ENCODE peak calls at places on chromosomes 7 and 10, in eight cellular contexts. N, V, Z, T, B, Y, G and E are unnamed samples.
A peak's percentile ranks its signal among the peaks of the same experiment; 100 is the strongest.

GRCh38 chr10:105188737-105189463 is 547.8 kb downstream of the SORCS3 start:
- DNase-seq in T (no peak), Z (no peak), V (no peak), N (no peak), B (no peak), G (no peak), Y (no peak), E (no peak)

GRCh38 chr10:7260412-7260900 is 150.4 kb downstream of the SFMBT2 start:
- DNase-seq in V (peak; percentile 83), G (no peak), Y (peak; percentile 73), N (peak; percentile 70), Z (no peak), T (peak; percentile 35), B (peak; percentile 92), E (peak; percentile 2)

GRCh38 chr10:133247681-133248333 is 10.2 kb downstream of the VENTX start:
- DNase-seq in B (no peak), G (no peak), Y (no peak), V (no peak), Z (no peak), N (no peak), T (peak; percentile 88), E (no peak)

GRCh38 chr7:154339169-154339568 is 287.0 kb downstream of the DPP6 start:
- DNase-seq in Z (no peak), G (no peak), Y (no peak), V (no peak), T (no peak), B (no peak), N (no peak), E (no peak)

GRCh38 chr10:4196948-4197390 is 412.0 kb upstream of the KLF6 start:
- DNase-seq in B (no peak), V (no peak), T (no peak), N (no peak), Y (no peak), Z (no peak), G (no peak), E (no peak)

GRCh38 chr10:30803901-30804322 is 174.4 kb upstream of the LYZL2 start:
- DNase-seq in T (no peak), Y (peak; percentile 42), G (no peak), V (peak; percentile 84), N (peak; percentile 52), B (peak; percentile 83), Z (peak; percentile 33), E (no peak)

GRCh38 chr7:98956937-98957336 is 78.6 kb downstream of the TRRAP start:
- DNase-seq in G (no peak), N (no peak), T (no peak), V (no peak), B (no peak), Z (no peak), Y (no peak), E (no peak)

GRCh38 chr7:5408777-5409176 is 14.9 kb downstream of the TNRC18 start:
- DNase-seq in V (no peak), T (no peak), G (no peak), Y (no peak), Z (no peak), N (no peak), B (no peak), E (no peak)

GRCh38 chr10:49766484-49766883 is 4.4 kb upstream of the OGDHL start:
- DNase-seq in Y (no peak), G (no peak), T (no peak), N (no peak), Z (no peak), V (no peak), B (no peak), E (no peak)

GRCh38 chr7:141575654-141576448 is 24.6 kb downstream of the AGK start:
- DNase-seq in N (no peak), B (no peak), Z (no peak), V (no peak), T (no peak), G (no peak), Y (no peak), E (no peak)
- H3K9me3 ChIP-seq in N (peaks cover 18% of the 10 kb centered on the region), B (no peaks in the 10 kb centered on the region), Z (peaks cover 23% of the 10 kb centered on the region), V (peaks cover 5% of the 10 kb centered on the region), T (no peaks in the 10 kb centered on the region), G (no peaks in the 10 kb centered on the region), Y (peaks cover 3% of the 10 kb centered on the region), E (peaks cover 8% of the 10 kb centered on the region)

DNA sequence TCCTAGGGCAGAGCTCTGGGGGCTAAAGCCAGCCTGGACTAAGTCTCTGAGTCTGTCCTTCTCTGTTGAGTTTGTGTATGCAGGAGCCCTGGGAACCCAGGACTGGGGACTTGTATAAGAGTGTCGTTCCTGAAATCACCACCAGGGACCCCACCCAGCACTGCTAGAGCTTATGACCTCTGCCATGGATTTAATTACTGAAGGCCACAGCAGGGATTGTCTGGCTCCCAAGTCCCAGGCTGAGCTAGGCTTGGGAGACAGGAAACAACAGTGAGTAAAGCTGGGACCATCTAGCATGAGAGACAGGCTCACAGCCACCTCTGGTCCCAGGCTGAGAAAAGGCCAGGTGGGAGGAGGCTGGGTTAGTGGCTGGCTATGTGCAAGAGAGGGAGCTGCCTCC is 1.4 kb upstream of the TSPAN15 start:
- DNase-seq in V (no peak), Y (peak; percentile 54), B (peak; percentile 73), T (no peak), G (no peak), N (no peak), Z (peak; percentile 72), E (no peak)
- TF ChIP-seq CTCF in V (peak; percentile 56), Y (peak; percentile 1), B (peak; percentile 59), T (no peak), G (peak; percentile 39), N (peak; percentile 45), Z (peak; percentile 69), E (peak; percentile 44)

GRCh38 chr10:130515670-130516069 is 379.5 kb downstream of the GLRX3 start:
- DNase-seq in T (no peak), Z (no peak), V (no peak), B (no peak), G (no peak), Y (no peak), N (no peak), E (no peak)

GRCh38 chr10:130519791-130520190 is 383.6 kb downstream of the GLRX3 start:
- DNase-seq in Z (no peak), G (no peak), B (no peak), V (no peak), T (no peak), Y (no peak), N (no peak), E (no peak)

GRCh38 chr10:130513686-130514476 is 377.7 kb downstream of the GLRX3 start:
- DNase-seq in G (no peak), V (no peak), N (no peak), T (no peak), Z (no peak), B (no peak), Y (peak; percentile 24), E (no peak)

GRCh38 chr10:130512936-130513335 is 376.7 kb downstream of the GLRX3 start:
- DNase-seq in Z (no peak), B (no peak), G (no peak), V (no peak), Y (peak; percentile 22), N (no peak), T (no peak), E (no peak)

DNA sequence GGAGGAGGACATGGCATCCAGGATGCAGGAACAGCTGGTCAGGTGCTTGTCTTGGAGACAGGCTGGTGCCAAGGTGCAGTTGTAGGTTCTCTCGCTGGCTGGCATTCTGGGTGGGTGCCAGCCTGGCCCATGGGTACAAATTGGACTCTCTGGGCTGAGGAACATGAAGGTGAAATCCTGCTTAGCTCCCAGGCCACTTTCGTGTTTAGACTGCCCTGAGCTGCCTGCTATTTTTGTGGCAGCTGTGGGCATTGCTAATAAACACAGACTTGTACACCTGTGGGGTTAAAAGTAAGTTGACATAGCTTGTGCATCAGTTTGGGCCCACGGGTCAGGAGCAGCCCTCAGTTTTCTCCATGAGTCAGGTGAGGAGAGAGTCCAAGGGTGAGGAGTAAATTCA is 379.9 kb downstream of the GLRX3 start:
- DNase-seq in B (no peak), N (no peak), Z (no peak), V (no peak), G (no peak), Y (no peak), T (no peak), E (no peak)
- H3K9me3 ChIP-seq in B (no peaks in the 10 kb centered on the region), N (peaks cover 70% of the 10 kb centered on the region), Z (no peaks in the 10 kb centered on the region), V (no peaks in the 10 kb centered on the region), G (no peaks in the 10 kb centered on the region), Y (peaks cover 6% of the 10 kb centered on the region), T (no peaks in the 10 kb centered on the region), E (peaks cover 10% of the 10 kb centered on the region)

DNA sequence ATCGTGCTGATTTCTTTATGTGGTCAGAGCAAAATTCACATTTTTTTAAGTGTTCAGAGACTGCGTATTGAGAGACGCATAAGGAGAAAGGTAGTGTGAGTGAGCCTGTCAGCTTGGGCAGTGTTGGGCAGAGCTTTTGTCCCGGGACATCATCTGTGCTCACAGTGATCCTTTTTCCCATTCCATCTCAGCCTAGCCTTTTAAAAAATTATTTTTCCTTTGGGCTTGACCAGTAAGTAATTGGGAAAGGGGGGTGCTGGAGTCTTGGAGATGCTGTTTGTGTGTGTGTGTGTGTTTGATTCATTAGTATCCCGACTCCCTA is 1.5 kb downstream of the NRF1 start:
- DNase-seq in V (no peak), T (no peak), N (no peak), Y (no peak), B (no peak), Z (no peak), G (no peak), E (no peak)
- TF ChIP-seq CTCF in V (no peak), T (no peak), N (no peak), Y (no peak), B (no peak), Z (no peak), G (no peak), E (no peak)

DNA sequence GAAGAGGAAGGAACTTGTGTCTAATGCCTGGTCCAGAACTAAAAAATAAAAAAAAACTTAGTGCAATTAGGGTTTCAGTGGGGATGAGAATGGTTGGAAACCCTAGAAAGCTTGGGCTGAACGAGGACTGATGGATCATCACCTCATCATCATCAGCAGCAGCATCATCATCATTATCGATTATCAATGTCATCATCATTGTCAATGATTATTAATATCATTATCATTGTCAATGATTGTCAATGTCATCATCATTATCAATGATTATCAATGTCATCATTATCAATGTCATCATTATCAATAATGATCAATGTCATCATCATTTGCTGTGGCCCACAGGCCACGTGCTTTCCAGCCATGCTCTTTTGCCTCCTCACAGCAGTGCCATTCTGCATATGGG is 952.0 kb upstream of the ZNF722 start:
- DNase-seq in Z (no peak), B (no peak), V (no peak), G (no peak), N (no peak), Y (no peak), T (no peak), E (no peak)
- H3K9me3 ChIP-seq in Z (peaks cover 20% of the 10 kb centered on the region), B (no peaks in the 10 kb centered on the region), V (no peaks in the 10 kb centered on the region), G (no peaks in the 10 kb centered on the region), N (peaks cover 63% of the 10 kb centered on the region), Y (peaks cover 33% of the 10 kb centered on the region), T (no peaks in the 10 kb centered on the region), E (peaks cover 12% of the 10 kb centered on the region)